ENCODE peak calls at places on chromosomes 6 and 20, in seven cellular contexts. B, J, D, W, N, A and M are unnamed samples.

GRCh38 chr20:32483351-32484220 is 101.5 kb downstream of the NOL4L start:
- DNase-seq in B (peak; percentile 84), J (peak; percentile 86), D (peak; percentile 3), W (peak; percentile 76), N (peak; percentile 55), A (peak; percentile 78), M (peak; percentile 34)

GRCh38 chr6:148423601-148424270 is 81.1 kb downstream of the SASH1 start:
- DNase-seq in B (no peak), J (no peak), D (no peak), W (no peak), N (no peak), A (no peak), M (no peak)

GRCh38 chr6:144036064-144036873 is 28.2 kb upstream of the PLAGL1 start:
- DNase-seq in B (no peak), J (peak; percentile 60), D (no peak), W (no peak), N (no peak), A (no peak), M (peak; percentile 61)

GRCh38 chr6:17035257-17035757 is 66.5 kb upstream of the STMND1 start:
- DNase-seq in B (no peak), J (no peak), D (no peak), W (no peak), N (no peak), A (no peak), M (no peak)

GRCh38 chr6:18293192-18293904 is 29.0 kb upstream of the DEK start:
- DNase-seq in B (no peak), J (no peak), D (no peak), W (no peak), N (no peak), A (no peak), M (no peak)

GRCh38 chr6:38846844-38847243 is 131.7 kb downstream of the DNAH8 start:
- DNase-seq in B (no peak), J (no peak), D (peak; percentile 18), W (no peak), N (no peak), A (no peak), M (no peak)

GRCh38 chr6:142377112-142377848 is 75.5 kb downstream of the ADGRG6 start:
- DNase-seq in B (peak; percentile 42), J (no peak), D (peak; percentile 58), W (no peak), N (no peak), A (no peak), M (no peak)

GRCh38 chr6:2209226-2209809 is 36.1 kb downstream of the GMDS start:
- DNase-seq in B (peak; percentile 70), J (no peak), D (peak; percentile 45), W (no peak), N (no peak), A (no peak), M (peak; percentile 38)

GRCh38 chr20:37518059-37518458 is 3.0 kb upstream of the NNAT start:
- DNase-seq in B (peak; percentile 17), J (no peak), D (no peak), W (no peak), N (no peak), A (no peak), M (no peak)

GRCh38 chr6:33927551-33927950 is 123.7 kb upstream of the MLN start:
- DNase-seq in B (no peak), J (no peak), D (no peak), W (no peak), N (no peak), A (no peak), M (no peak)

GRCh38 chr6:163526356-163526755 is 111.8 kb downstream of the QKI start:
- DNase-seq in B (no peak), J (no peak), D (no peak), W (no peak), N (no peak), A (no peak), M (no peak)

GRCh38 chr6:37623666-37624065 is 74.0 kb downstream of the MDGA1 start:
- DNase-seq in B (no peak), J (no peak), D (no peak), W (no peak), N (no peak), A (no peak), M (no peak)

GRCh38 chr6:37624606-37625574 is 72.8 kb downstream of the MDGA1 start:
- DNase-seq in B (peak; percentile 88), J (peak; percentile 76), D (no peak), W (peak; percentile 62), N (peak; percentile 41), A (no peak), M (peak; percentile 52)

GRCh38 chr6:37622639-37623038 is 75.0 kb downstream of the MDGA1 start:
- DNase-seq in B (no peak), J (no peak), D (no peak), W (no peak), N (no peak), A (no peak), M (no peak)

GRCh38 chr6:37625591-37626374 is 71.9 kb downstream of the MDGA1 start:
- DNase-seq in B (no peak), J (no peak), D (no peak), W (no peak), N (no peak), A (no peak), M (no peak)

GRCh38 chr6:37624121-37624520 is 73.6 kb downstream of the MDGA1 start:
- DNase-seq in B (no peak), J (no peak), D (no peak), W (no peak), N (peak; percentile 18), A (no peak), M (no peak)
- TF ChIP-seq POLR2A in B (no peak), J (no peak), D (no peak), W (no peak), N (no peak), A (no peak), M (no peak)

DNA sequence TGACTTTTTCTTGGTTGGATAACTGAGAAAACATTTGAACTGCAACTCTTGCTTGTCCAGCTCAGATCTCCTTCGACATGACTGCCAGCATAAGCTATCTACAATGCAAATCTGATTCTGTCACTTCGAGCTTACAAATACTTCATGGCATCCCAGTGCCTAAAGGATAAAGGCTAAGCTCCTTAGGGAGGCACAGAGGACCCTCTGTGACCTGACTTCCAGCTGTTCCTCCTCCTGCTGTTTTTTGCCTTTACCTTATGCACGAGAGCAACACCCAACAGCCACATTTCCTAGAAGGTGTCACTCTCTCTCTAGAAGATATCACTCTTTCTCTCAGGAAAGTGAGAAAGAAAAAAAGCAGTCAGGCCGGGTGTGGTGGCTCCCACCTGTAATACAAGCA is 23.4 kb downstream of the SLC17A5 start:
- DNase-seq in B (no peak), J (no peak), D (no peak), W (no peak), N (no peak), A (no peak), M (no peak)
- TF ChIP-seq POLR2A in B (no peak), J (no peak), D (no peak), W (no peak), N (no peak), A (no peak), M (no peak)

DNA sequence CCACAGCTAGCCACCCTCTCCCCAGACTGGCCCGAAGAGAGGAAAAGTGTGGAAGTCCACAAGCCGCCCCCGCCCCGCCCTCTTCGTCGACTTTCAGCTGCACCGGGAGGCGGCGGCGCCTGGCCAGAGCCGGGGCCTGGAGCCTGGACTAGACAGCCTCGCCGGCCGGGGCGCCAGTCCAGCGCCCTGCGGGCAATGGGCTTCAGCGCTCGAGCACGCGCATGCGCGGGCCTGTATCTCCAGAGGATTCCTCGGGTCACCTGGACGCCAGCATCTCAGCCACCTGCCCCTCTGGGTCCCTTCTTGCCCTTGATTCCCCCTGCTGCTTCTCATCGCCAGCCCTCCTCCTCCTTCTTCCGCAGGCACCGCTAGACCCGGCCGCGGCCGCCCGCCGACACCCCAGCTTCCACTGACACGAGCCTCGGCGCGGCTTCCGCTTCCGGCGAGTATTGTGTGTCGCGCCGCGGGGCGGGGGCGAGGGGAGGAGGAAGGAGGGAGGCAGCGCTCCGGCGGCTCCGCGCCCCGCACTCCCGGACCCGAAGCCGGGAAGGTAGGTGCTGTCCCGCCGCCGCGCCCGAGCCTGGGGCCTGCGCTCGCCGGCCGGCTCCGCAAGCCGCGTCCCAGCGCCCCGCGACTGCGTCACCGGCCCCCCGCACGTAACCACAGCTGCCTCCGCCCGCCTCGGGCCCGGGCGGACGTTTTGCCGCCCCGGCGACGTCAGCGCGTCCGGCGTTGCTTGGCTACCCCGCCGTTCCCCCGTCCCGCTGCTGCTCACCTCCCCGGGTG is at the start of gene TRIM39:
- DNase-seq in B (peak; percentile 88), J (peak; percentile 93), D (peak; percentile 59), W (peak; percentile 91), N (peak; percentile 58), A (peak; percentile 92), M (peak; percentile 93)
- TF ChIP-seq POLR2A in B (peak; percentile 53), J (peak; percentile 77), D (no peak), W (peak; percentile 88), N (peak; percentile 49), A (peak; percentile 84), M (peak; percentile 86)

DNA sequence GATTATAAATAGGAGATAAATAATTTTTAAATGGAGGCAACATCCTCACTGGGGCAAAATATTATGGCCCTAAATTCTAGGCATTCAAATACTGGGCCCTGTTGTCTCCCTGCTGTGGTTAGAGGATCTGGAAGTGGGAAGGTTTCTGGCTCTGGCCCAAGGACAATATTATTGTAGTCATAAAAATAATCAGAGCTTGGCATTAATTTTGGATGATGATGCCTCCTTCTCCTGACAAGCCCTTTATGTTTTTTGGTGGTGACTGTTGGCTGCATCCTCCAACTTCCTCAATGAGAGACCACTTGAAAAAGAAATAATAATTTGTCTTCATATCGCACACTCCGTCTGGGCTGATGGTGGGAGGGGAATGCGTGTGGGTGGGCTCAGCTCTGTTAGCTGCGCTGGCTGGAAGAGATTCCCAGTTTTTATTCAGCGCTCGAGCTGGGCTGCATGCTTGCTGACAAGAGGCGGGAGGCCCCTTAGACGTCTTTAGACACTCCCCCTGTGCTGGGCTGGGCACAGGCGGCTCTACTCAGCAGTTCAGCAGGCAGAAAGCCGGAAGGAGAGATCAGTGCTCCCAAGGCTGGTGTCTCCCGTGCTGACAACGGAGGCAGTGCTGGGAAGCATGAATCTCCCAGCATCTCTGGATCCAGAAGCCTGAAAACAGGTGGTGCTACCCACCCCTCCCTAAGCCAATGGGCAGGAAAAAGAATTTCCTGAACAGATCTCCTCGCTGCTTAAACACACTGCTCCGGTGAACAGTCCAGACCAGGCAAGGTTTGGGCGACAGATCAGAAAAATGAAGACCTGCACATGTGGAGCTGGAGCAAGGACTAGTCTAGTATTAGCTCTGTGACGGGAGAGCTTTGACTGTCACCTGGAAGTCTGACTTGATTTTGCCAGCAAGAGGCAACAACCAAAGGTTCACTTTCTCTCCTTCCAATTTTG is 97.7 kb downstream of the SYCP2 start:
- DNase-seq in B (no peak), J (no peak), D (no peak), W (peak; percentile 72), N (no peak), A (no peak), M (no peak)
- TF ChIP-seq POLR2A in B (no peak), J (no peak), D (no peak), W (no peak), N (no peak), A (no peak), M (no peak)

GRCh38 chr6:105993769-105994521 is 92.2 kb upstream of the PRDM1 start:
- DNase-seq in B (no peak), J (peak; percentile 71), D (no peak), W (peak; percentile 50), N (no peak), A (no peak), M (peak; percentile 59)
- TF ChIP-seq POLR2A in B (no peak), J (no peak), D (no peak), W (peak; percentile 25), N (no peak), A (no peak), M (no peak)

GRCh38 chr20:63215101-63216040 is 560 bp downstream of the YTHDF1 start:
- DNase-seq in B (no peak), J (no peak), D (no peak), W (no peak), N (peak; percentile 91), A (no peak), M (peak; percentile 61)
- TF ChIP-seq POLR2A in B (no peak), J (no peak), D (no peak), W (no peak), N (no peak), A (no peak), M (no peak)

GRCh38 chr6:66340736-66341135 is 633.7 kb upstream of the EYS start:
- DNase-seq in B (no peak), J (no peak), D (no peak), W (no peak), N (no peak), A (no peak), M (no peak)
- TF ChIP-seq POLR2A in B (no peak), J (no peak), D (no peak), W (no peak), N (no peak), A (no peak), M (no peak)